ENCODE peak calls at places on chromosomes 4 and X, in eight cellular contexts. Q is psoas muscle, N is lower leg skin, J is breast epithelium, V is esophagus squamous epithelium, Y is bronchial epithelial cell, B is cardiac fibroblast, L is foreskin fibroblast. Z is an unnamed sample.

GRCh38 chr4:80407246-80407645 is 71.7 kb downstream of the CFAP299 start:
- DNase-seq in Y (no peak), V (no peak), N (no peak), J (no peak), L (peak; percentile 79), B (peak; percentile 17), Q (peak; percentile 36), Z (peak; percentile 2)

GRCh38 chrX:68693481-68694410 is 46.3 kb downstream of the STARD8 start:
- DNase-seq in B (peak; percentile 73), V (no peak), J (peak; percentile 38), Q (peak; percentile 86), L (no peak), Y (no peak), N (peak; percentile 92), Z (peak; percentile 31)

GRCh38 chrX:129754266-129755024 is 15.7 kb downstream of the XPNPEP2 start:
- DNase-seq in V (no peak), J (no peak), Y (no peak), B (no peak), L (no peak), N (no peak), Q (peak; percentile 25), Z (no peak)

GRCh38 chr4:37188100-37188499 is 56.4 kb upstream of the NWD2 start:
- DNase-seq in N (no peak), Y (no peak), Q (no peak), J (no peak), B (no peak), V (no peak), L (no peak), Z (no peak)

GRCh38 chr4:86593726-86594558 is at the start of gene PTPN13:
- DNase-seq in V (peak; percentile 45), Q (peak; percentile 94), L (peak; percentile 100), N (peak; percentile 99), Y (peak; percentile 95), J (peak; percentile 94), B (peak; percentile 99), Z (peak; percentile 99)

GRCh38 chrX:136736690-136737089 is 44.0 kb downstream of the ARHGEF6 start:
- DNase-seq in J (no peak), V (no peak), Y (no peak), L (no peak), N (no peak), Q (no peak), B (no peak), Z (no peak)

GRCh38 chr4:81165853-81166430 is 49.1 kb downstream of the PRKG2 start:
- DNase-seq in B (no peak), N (peak; percentile 84), Y (peak; percentile 64), L (peak; percentile 76), Q (peak; percentile 47), V (no peak), J (no peak), Z (peak; percentile 42)

GRCh38 chr4:1082215-1083182 is 30.9 kb downstream of the RNF212 start:
- DNase-seq in N (peak; percentile 94), Y (peak; percentile 98), J (peak; percentile 80), Q (peak; percentile 61), B (peak; percentile 86), V (no peak), L (peak; percentile 80), Z (peak; percentile 69)

GRCh38 chr4:55854132-55854531 is 684 bp downstream of the EXOC1 start:
- DNase-seq in Q (no peak), N (no peak), J (no peak), V (no peak), L (no peak), B (no peak), Y (no peak), Z (no peak)

GRCh38 chr4:12538162-12538561 is 946.0 kb downstream of the RAB28 start:
- DNase-seq in V (no peak), N (no peak), Q (no peak), B (no peak), Y (no peak), L (no peak), J (no peak), Z (no peak)

GRCh38 chr4:57147335-57148060 is 37.3 kb upstream of the IGFBP7 start:
- DNase-seq in L (peak; percentile 47), V (no peak), J (no peak), Y (peak; percentile 88), N (no peak), Q (no peak), B (peak; percentile 88), Z (peak; percentile 74)

GRCh38 chrX:130144509-130144908 is 21.1 kb downstream of the AIFM1 start:
- DNase-seq in Q (no peak), L (peak; percentile 12), B (peak; percentile 79), V (no peak), N (no peak), J (no peak), Y (peak; percentile 47), Z (peak; percentile 71)

GRCh38 chr4:140212171-140212570 is 58.2 kb upstream of the MAML3 start:
- DNase-seq in Q (no peak), L (no peak), B (no peak), N (no peak), Y (no peak), V (no peak), J (no peak), Z (no peak)

GRCh38 chrX:101219840-101220191 is 230 bp downstream of the DRP2 start:
- DNase-seq in B (peak; percentile 63), L (no peak), J (no peak), V (no peak), N (no peak), Q (no peak), Y (no peak), Z (peak; percentile 49)

GRCh38 chrX:154445776-154446175 is 1.8 kb downstream of the FAM50A start:
- DNase-seq in Y (no peak), V (no peak), J (no peak), L (no peak), B (no peak), N (no peak), Q (no peak), Z (no peak)

GRCh38 chr4:98720871-98721480 is 62.6 kb upstream of the TSPAN5 start:
- DNase-seq in N (no peak), L (peak; percentile 8), J (no peak), Y (peak; percentile 88), Q (no peak), V (no peak), B (no peak), Z (peak; percentile 6)

GRCh38 chrX:40273356-40274050 is 175.7 kb upstream of the BCOR start:
- DNase-seq in B (peak; percentile 42), V (no peak), J (no peak), Y (no peak), L (no peak), N (no peak), Q (peak; percentile 58), Z (no peak)

GRCh38 chr4:57504139-57504538 is 394.0 kb upstream of the IGFBP7 start:
- DNase-seq in V (no peak), J (no peak), Q (no peak), L (no peak), B (no peak), N (no peak), Y (no peak), Z (no peak)

GRCh38 chrX:40470830-40471429 is 109.8 kb upstream of the ATP6AP2 start:
- DNase-seq in B (no peak), Q (no peak), Y (no peak), J (no peak), L (no peak), V (no peak), N (no peak), Z (peak; percentile 31)

GRCh38 chrX:39491548-39492297 is 606.0 kb downstream of the BCOR start:
- DNase-seq in J (no peak), Y (no peak), L (no peak), V (no peak), Q (no peak), N (no peak), B (no peak), Z (no peak)

GRCh38 chr4:101471201-101471600 is 123.9 kb upstream of the PPP3CA start:
- DNase-seq in Y (no peak), L (no peak), J (no peak), Q (no peak), B (no peak), V (no peak), N (no peak), Z (no peak)

GRCh38 chr4:133147365-133147821 is 1.7 kb upstream of the PCDH10 start:
- DNase-seq in L (no peak), J (no peak), N (no peak), B (no peak), Q (no peak), V (no peak), Y (no peak), Z (peak; percentile 17)

GRCh38 chr4:61294001-61294400 is 93.9 kb downstream of the ADGRL3 start:
- DNase-seq in Y (no peak), N (no peak), Q (no peak), L (no peak), V (no peak), B (no peak), J (no peak), Z (no peak)

GRCh38 chrX:39397561-39398200 is 596.4 kb downstream of the MID1IP1 start:
- DNase-seq in Y (no peak), Q (no peak), L (no peak), V (no peak), N (no peak), J (no peak), B (no peak), Z (no peak)

GRCh38 chr4:6694177-6694901 is 661 bp downstream of the S100P start:
- DNase-seq in J (no peak), Y (no peak), B (no peak), L (no peak), N (no peak), V (no peak), Q (no peak), Z (no peak)

GRCh38 chr4:40924793-40925117 is 175.0 kb downstream of the NSUN7 start:
- DNase-seq in J (peak; percentile 11), N (no peak), B (no peak), L (no peak), V (no peak), Y (no peak), Q (no peak), Z (no peak)
- TF ChIP-seq CTCF in J (no peak), N (no peak), B (no peak), L (no peak), V (no peak), Y (no peak), Q (no peak), Z (no peak)

GRCh38 chrX:84156831-84157230 is 31.2 kb downstream of the RPS6KA6 start:
- DNase-seq in J (no peak), N (no peak), V (no peak), Q (no peak), Y (no peak), L (no peak), B (no peak), Z (no peak)
- H3K4me3 ChIP-seq in J (no peak overlapping the region), N (no peak overlapping the region), V (no peak overlapping the region), Q (no peak overlapping the region), Y (no peak overlapping the region), L (no peak overlapping the region), B (no peak overlapping the region), Z (no peak overlapping the region)

DNA sequence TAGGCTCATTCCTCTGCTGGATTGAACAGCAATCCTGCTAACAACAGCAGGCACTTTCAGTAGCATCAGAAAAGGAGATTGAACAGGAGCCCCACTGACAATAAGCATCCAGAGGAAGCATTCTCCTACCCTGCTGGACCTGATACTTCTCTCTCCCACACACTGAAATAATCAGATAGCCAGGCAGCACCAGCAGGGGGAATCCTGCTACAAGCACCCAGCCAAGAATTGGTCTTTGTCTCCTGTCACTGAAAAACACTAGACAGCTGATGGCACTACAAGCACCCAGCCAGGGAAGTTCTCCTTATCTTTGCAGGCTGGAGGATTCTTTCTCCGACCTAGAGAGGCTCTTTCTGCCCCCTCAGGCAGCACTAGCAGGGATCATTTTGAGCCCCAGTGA is 444.3 kb upstream of the GRIA3 start:
- DNase-seq in Y (peak; percentile 23), N (no peak), V (no peak), B (no peak), Q (no peak), L (no peak), J (no peak), Z (peak; percentile 3)
- TF ChIP-seq CTCF in Y (peak; percentile 35), N (no peak), V (no peak), B (peak; percentile 6), Q (no peak), L (peak; percentile 14), J (no peak), Z (peak; percentile 29)

GRCh38 chrX:21972046-21972445 is 31.5 kb downstream of the SMS start:
- DNase-seq in V (no peak), J (no peak), Y (no peak), B (no peak), N (no peak), L (no peak), Q (no peak), Z (no peak)
- H3K4me3 ChIP-seq in V (no peak overlapping the region), J (no peak overlapping the region), Y (no peak overlapping the region), B (no peak overlapping the region), N (no peak overlapping the region), L (no peak overlapping the region), Q (no peak overlapping the region), Z (no peak overlapping the region)